ENCODE peak calls at places on chromosomes 1 and 21, in ten cellular contexts. W is MM.1S; D is stimulated activated CD4-positive, alpha-beta T cell treated with anti-CD3 and anti-CD28 coated beads, Interleukin-1b, Interleukin-23, amount 100 ng/mL, for 4 hours; F is pancreas; M is MG63; S is activated T-cell treated with anti-CD3 and anti-CD28 coated beads, Interleukin-2, amount 50 U/mL, for 1 hour; R is fibroblast of lung; I is lower leg skin; J is islet precursor cell; H is GM12865. P is an unnamed sample.

GRCh38 chr1:199522936-199523335 is 504.6 kb upstream of the NR5A2 start:
- DNase-seq in F (no peak), W (no peak), H (no peak), S (no peak), D (no peak), M (no peak), I (no peak), R (peak; percentile 5), J (no peak), P (no peak)

GRCh38 chr1:55215194-55216021 is at the start of gene USP24:
- DNase-seq in S (peak; percentile 85), R (peak; percentile 70), D (peak; percentile 74), I (peak; percentile 95), M (peak; percentile 77), H (peak; percentile 89), F (peak; percentile 94), W (peak; percentile 73), J (peak; percentile 87), P (peak; percentile 86)

GRCh38 chr1:24558902-24559791 is 3.3 kb downstream of the NCMAP start:
- DNase-seq in W (peak; percentile 22), M (peak; percentile 54), H (no peak), D (no peak), I (peak; percentile 87), F (peak; percentile 71), S (no peak), R (peak; percentile 84), J (no peak), P (peak; percentile 45)

GRCh38 chr1:14140800-14141526 is 441.0 kb downstream of the PRDM2 start:
- DNase-seq in F (no peak), I (no peak), M (peak; percentile 95), H (no peak), D (no peak), W (no peak), J (peak; percentile 32), R (no peak), S (no peak), P (no peak)

GRCh38 chr1:225470210-225470609 is 42.4 kb upstream of the LBR start:
- DNase-seq in S (no peak), W (no peak), H (no peak), D (no peak), M (no peak), R (no peak), J (no peak), F (no peak), I (peak; percentile 71), P (no peak)

GRCh38 chr1:240344918-240345317 is 253.2 kb downstream of the FMN2 start:
- DNase-seq in H (no peak), R (peak; percentile 17), I (no peak), S (no peak), D (no peak), F (no peak), M (no peak), J (no peak), W (no peak), P (no peak)

GRCh38 chr1:150650193-150650592 is 20.8 kb upstream of the ENSA start:
- DNase-seq in S (no peak), F (peak; percentile 78), M (no peak), D (no peak), W (no peak), J (peak; percentile 57), H (no peak), I (no peak), R (no peak), P (no peak)

GRCh38 chr1:27992271-27992670 is 32.5 kb downstream of the XKR8 start:
- DNase-seq in J (no peak), M (no peak), D (peak; percentile 21), H (peak; percentile 25), R (no peak), W (no peak), I (no peak), F (no peak), S (peak; percentile 55), P (peak; percentile 5)

GRCh38 chr1:17768651-17769241 is 13.6 kb downstream of the ACTL8 start:
- DNase-seq in J (peak; percentile 77), S (no peak), H (no peak), D (no peak), W (no peak), M (peak; percentile 95), R (peak; percentile 78), I (no peak), F (no peak), P (no peak)

GRCh38 chr1:32337855-32338636 is 2.0 kb upstream of the MARCKSL1 start:
- DNase-seq in F (peak; percentile 57), R (no peak), D (no peak), W (peak; percentile 80), J (peak; percentile 94), H (peak; percentile 81), S (no peak), M (no peak), I (no peak), P (peak; percentile 77)

GRCh38 chr1:15469836-15470495 is 5.9 kb upstream of the CELA2B start:
- DNase-seq in J (no peak), I (peak; percentile 45), F (no peak), R (no peak), D (no peak), M (no peak), S (no peak), H (no peak), W (no peak), P (no peak)

GRCh38 chr1:89965203-89965900 is 29.6 kb upstream of the ZNF326 start:
- DNase-seq in F (no peak), H (no peak), M (no peak), D (no peak), S (no peak), J (no peak), W (no peak), I (no peak), R (peak; percentile 37), P (no peak)

GRCh38 chr1:53153752-53154151 is 11.3 kb upstream of the SLC1A7 start:
- DNase-seq in F (no peak), R (no peak), M (no peak), W (no peak), H (no peak), D (no peak), I (peak; percentile 78), J (no peak), S (no peak), P (no peak)

GRCh38 chr1:28663871-28664470 is 4.6 kb upstream of the GMEB1 start:
- DNase-seq in F (no peak), H (no peak), S (no peak), I (no peak), M (no peak), D (no peak), R (no peak), J (no peak), W (no peak), P (no peak)

GRCh38 chr1:228141082-228141870 is 1.2 kb downstream of the GUK1 start:
- DNase-seq in I (peak; percentile 91), D (no peak), S (peak; percentile 27), F (peak; percentile 88), R (no peak), H (peak; percentile 58), J (no peak), M (peak; percentile 88), W (peak; percentile 72), P (no peak)

GRCh38 chr1:3668585-3669300 is 16.4 kb downstream of the TP73 start:
- DNase-seq in S (no peak), W (no peak), F (peak; percentile 99), J (peak; percentile 82), R (peak; percentile 15), I (no peak), D (no peak), M (no peak), H (no peak), P (peak; percentile 80)

GRCh38 chr1:160129046-160129445 is 13.5 kb downstream of the ATP1A2 start:
- DNase-seq in H (no peak), M (peak; percentile 42), F (no peak), S (no peak), R (no peak), I (no peak), W (no peak), J (no peak), D (no peak), P (no peak)

GRCh38 chr1:219264557-219264956 is 90.9 kb downstream of the LYPLAL1 start:
- DNase-seq in D (no peak), M (peak; percentile 67), S (no peak), W (no peak), R (no peak), I (no peak), H (no peak), J (no peak), F (no peak), P (no peak)

GRCh38 chr21:44875341-44875740 is 1.9 kb upstream of the PTTG1IP start:
- DNase-seq in S (no peak), F (no peak), J (no peak), I (no peak), D (no peak), R (peak; percentile 69), W (peak; percentile 66), M (no peak), H (peak; percentile 59), P (peak; percentile 74)

GRCh38 chr1:4371849-4372248 is 282.6 kb upstream of the AJAP1 start:
- DNase-seq in J (no peak), M (no peak), D (no peak), F (no peak), W (no peak), H (no peak), R (no peak), S (no peak), I (no peak), P (no peak)